ENCODE peak calls at places on chromosomes 3 and 15, in six cellular contexts. H is GM12865, U is heart left ventricle, X is DMS 273 treated with DMSO at 0.1 percent for 48 hours, Z is GM23248, J is activated gamma-delta T cell. D is an unnamed sample.

GRCh38 chr3:122021811-122022401 is at the start of gene ILDR1:
- DNase-seq in Z (no peak), U (no peak), J (no peak), X (no peak), H (peak), D (peak)

GRCh38 chr3:49171119-49171774 is at the start of gene KLHDC8B:
- DNase-seq in J (peak), Z (peak), U (peak), X (no peak), H (peak), D (peak)

GRCh38 chr3:58588030-58588614 is 10.9 kb upstream of the FAM107A start:
- DNase-seq in H (peak), X (no peak), Z (peak), U (no peak), J (no peak), D (peak)

GRCh38 chr3:101890716-101891115 is 41.4 kb downstream of the NFKBIZ start:
- DNase-seq in X (no peak), Z (peak), J (no peak), U (no peak), H (peak), D (no peak)

GRCh38 chr15:69755571-69756310 is 303.1 kb downstream of the RPLP1 start:
- DNase-seq in Z (no peak), U (no peak), X (no peak), J (no peak), H (peak), D (peak)

GRCh38 chr3:46127503-46127902 is 80.6 kb downstream of the CCR1 start:
- DNase-seq in H (no peak), Z (peak), X (no peak), J (no peak), U (no peak), D (no peak)

GRCh38 chr3:8456118-8456811 is 45.4 kb upstream of the LMCD1 start:
- DNase-seq in H (no peak), X (no peak), U (no peak), Z (peak), J (no peak), D (no peak)

GRCh38 chr15:65414841-65415621 is 7.7 kb downstream of the IGDCC4 start:
- DNase-seq in U (peak), X (peak), Z (no peak), J (no peak), H (no peak), D (no peak)

GRCh38 chr15:89790661-89791060 is 14.5 kb downstream of the MESP2 start:
- DNase-seq in X (no peak), H (no peak), Z (no peak), U (no peak), J (no peak), D (no peak)

GRCh38 chr3:47850062-47850802 is 47.3 kb downstream of the DHX30 start:
- DNase-seq in J (no peak), H (peak), X (no peak), U (no peak), Z (peak), D (no peak)

GRCh38 chr3:194206375-194206774 is 70.4 kb downstream of the HES1 start:
- DNase-seq in U (peak), Z (peak), J (no peak), H (no peak), X (no peak), D (no peak)

GRCh38 chr15:39195988-39196486 is 384.8 kb upstream of the THBS1 start:
- DNase-seq in H (peak), Z (peak), J (no peak), U (no peak), X (no peak), D (no peak)

GRCh38 chr3:13364602-13365271 is 55.4 kb downstream of the NUP210 start:
- DNase-seq in Z (no peak), U (no peak), J (no peak), H (no peak), X (no peak), D (no peak)

GRCh38 chr3:42745776-42746454 is 27.1 kb downstream of the CCDC13 start:
- DNase-seq in H (no peak), U (no peak), Z (no peak), X (no peak), J (no peak), D (no peak)

GRCh38 chr15:69161878-69162213 is 1.4 kb downstream of the GLCE start:
- DNase-seq in H (no peak), J (no peak), Z (no peak), X (no peak), U (no peak), D (peak)

GRCh38 chr3:14507345-14507741 is 32.8 kb downstream of the GRIP2 start:
- DNase-seq in U (no peak), Z (no peak), J (no peak), X (no peak), H (no peak), D (no peak)

GRCh38 chr3:31064021-31064420 is 169.6 kb upstream of the GADL1 start:
- DNase-seq in J (no peak), U (no peak), H (no peak), Z (peak), X (no peak), D (no peak)

GRCh38 chr3:73729969-73730440 is 105.3 kb upstream of the PDZRN3 start:
- DNase-seq in J (no peak), Z (no peak), U (peak), X (no peak), H (no peak), D (no peak)

GRCh38 chr3:105351821-105352220 is 14.9 kb upstream of the ALCAM start:
- DNase-seq in U (no peak), J (no peak), Z (peak), H (no peak), X (no peak), D (no peak)

GRCh38 chr15:31163769-31164572 is 62.4 kb upstream of the TRPM1 start:
- DNase-seq in J (no peak), H (no peak), U (no peak), Z (no peak), X (no peak), D (no peak)

GRCh38 chr15:52698514-52698913 is 19.3 kb upstream of the ATOSA start:
- DNase-seq in Z (no peak), X (no peak), U (no peak), J (no peak), H (no peak), D (no peak)

GRCh38 chr15:80536231-80536630 is 132.0 kb downstream of the ARNT2 start:
- DNase-seq in H (no peak), J (no peak), U (no peak), Z (no peak), X (no peak), D (no peak)

GRCh38 chr3:197253243-197253947 is 45.0 kb downstream of the DLG1 start:
- DNase-seq in U (no peak), H (no peak), J (no peak), X (no peak), Z (peak), D (no peak)

GRCh38 chr3:52126036-52126435 is 28.2 kb downstream of the POC1A start:
- DNase-seq in J (no peak), H (no peak), Z (peak), U (peak), X (no peak), D (no peak)

GRCh38 chr3:40169983-40170382 is 139.5 kb upstream of the EIF1B start:
- DNase-seq in J (no peak), X (no peak), H (peak), Z (no peak), U (no peak), D (peak)

GRCh38 chr15:57527382-57528091 is 64.2 kb upstream of the MYZAP start:
- DNase-seq in Z (peak), X (peak), J (no peak), H (peak), U (peak), D (peak)

GRCh38 chr15:71385026-71385425 is 269.8 kb downstream of the THSD4 start:
- DNase-seq in U (no peak), X (no peak), Z (no peak), H (no peak), J (no peak), D (no peak)

GRCh38 chr3:4271834-4272233 is 31.3 kb upstream of the SETMAR start:
- DNase-seq in U (no peak), J (no peak), X (peak), H (peak), Z (peak), D (peak)

GRCh38 chr3:65988440-65988839 is 50.3 kb downstream of the MAGI1 start:
- DNase-seq in X (no peak), U (no peak), J (no peak), H (no peak), Z (no peak), D (no peak)

GRCh38 chr3:99532246-99532645 is 106.1 kb upstream of the COL8A1 start:
- DNase-seq in J (no peak), U (no peak), H (peak), Z (peak), X (no peak), D (peak)

GRCh38 chr3:130850044-130850797 is 43.7 kb upstream of the ATP2C1 start:
- DNase-seq in J (no peak), X (peak), U (peak), H (peak), Z (peak), D (peak)

GRCh38 chr3:140859592-140860336 is 81.9 kb upstream of the SLC25A36 start:
- DNase-seq in U (no peak), X (no peak), J (no peak), Z (no peak), H (peak), D (no peak)

GRCh38 chr3:105157016-105157765 is 209.5 kb upstream of the ALCAM start:
- DNase-seq in J (no peak), U (no peak), X (no peak), Z (no peak), H (no peak), D (no peak)

GRCh38 chr3:16658004-16658932 is 53.0 kb upstream of the DAZL start:
- DNase-seq in J (no peak), H (no peak), Z (no peak), U (peak), X (no peak), D (no peak)

GRCh38 chr15:84645496-84645895 is 8.6 kb downstream of the WDR73 start:
- DNase-seq in H (no peak), X (no peak), U (no peak), J (no peak), Z (no peak), D (no peak)